ENCODE peak calls at places on chromosome 1, in ten cellular contexts. R, D, V, X, W, M, J, B, Z and A are unnamed samples.

GRCh38 chr1:82143108-82143833 is 342.5 kb downstream of the ADGRL2 start:
- DNase-seq in Z (no peak), X (no peak), D (no peak), M (no peak), B (no peak), J (no peak), R (no peak), V (no peak), W (no peak), A (no peak)

GRCh38 chr1:48610628-48611542 is 138.9 kb upstream of the SPATA6 start:
- DNase-seq in X (no peak), B (peak), V (no peak), D (no peak), W (no peak), J (no peak), Z (no peak), R (no peak), M (no peak), A (no peak)

GRCh38 chr1:183244466-183244865 is 58.4 kb downstream of the LAMC2 start:
- DNase-seq in J (no peak), X (peak), Z (no peak), W (no peak), R (no peak), V (no peak), D (no peak), M (no peak), B (peak), A (no peak)

GRCh38 chr1:69967245-69967766 is 238.1 kb downstream of the LRRC40 start:
- DNase-seq in M (no peak), V (no peak), Z (no peak), J (peak), D (no peak), W (no peak), X (no peak), B (no peak), R (no peak), A (no peak)

GRCh38 chr1:61807606-61808005 is 65.3 kb downstream of the PATJ start:
- DNase-seq in R (no peak), V (no peak), D (no peak), X (no peak), W (no peak), Z (no peak), J (no peak), B (no peak), M (no peak), A (no peak)

GRCh38 chr1:9784508-9785133 is 39.1 kb downstream of the CLSTN1 start:
- DNase-seq in D (no peak), V (peak), R (peak), W (no peak), B (no peak), Z (peak), X (peak), M (peak), J (peak), A (peak)

GRCh38 chr1:178752891-178753290 is 27.8 kb downstream of the RALGPS2 start:
- DNase-seq in B (no peak), R (peak), V (no peak), X (no peak), Z (no peak), M (no peak), J (no peak), W (no peak), D (no peak), A (no peak)

GRCh38 chr1:196209983-196210382 is 398.3 kb downstream of the KCNT2 start:
- DNase-seq in J (no peak), M (no peak), W (no peak), Z (no peak), R (no peak), V (no peak), X (no peak), B (no peak), D (no peak), A (no peak)

GRCh38 chr1:185539277-185539943 is 194.8 kb upstream of the HMCN1 start:
- DNase-seq in W (no peak), Z (no peak), B (no peak), X (no peak), J (no peak), R (no peak), D (no peak), M (no peak), V (no peak), A (no peak)

GRCh38 chr1:168195199-168196135 is 16.7 kb downstream of the TIPRL start:
- DNase-seq in V (no peak), J (no peak), X (no peak), B (no peak), D (no peak), M (no peak), R (no peak), Z (peak), W (no peak), A (no peak)

GRCh38 chr1:94081566-94082344 is 39.2 kb downstream of the ABCA4 start:
- DNase-seq in V (peak), D (no peak), Z (no peak), R (no peak), J (no peak), B (no peak), X (no peak), W (no peak), M (peak), A (no peak)

GRCh38 chr1:87284456-87285240 is 44.0 kb upstream of the LMO4 start:
- DNase-seq in R (no peak), D (no peak), B (no peak), Z (no peak), J (no peak), X (no peak), W (no peak), V (no peak), M (no peak), A (no peak)

GRCh38 chr1:67560580-67561285 is 124.3 kb upstream of the GADD45A start:
- DNase-seq in V (no peak), M (no peak), D (no peak), X (peak), R (no peak), B (no peak), Z (no peak), W (no peak), J (peak), A (no peak)

GRCh38 chr1:201508809-201509208 is 1.9 kb upstream of the CSRP1 start:
- DNase-seq in W (no peak), J (no peak), B (no peak), R (no peak), M (no peak), X (no peak), D (no peak), Z (no peak), V (no peak), A (no peak)

GRCh38 chr1:203556047-203556851 is 62.3 kb downstream of the OPTC start:
- DNase-seq in B (peak), J (no peak), Z (peak), X (no peak), M (no peak), V (no peak), W (no peak), R (no peak), D (peak), A (no peak)
- H3K27ac ChIP-seq in B (peak), J (no peak), Z (peak), X (peak), M (no peak), V (peak), W (no peak), R (no peak), D (peak), A (peak)

GRCh38 chr1:109723351-109723750 is 11.3 kb downstream of the GSTM5 start:
- DNase-seq in J (no peak), R (no peak), X (no peak), Z (no peak), W (no peak), M (no peak), D (no peak), V (no peak), B (no peak), A (no peak)

GRCh38 chr1:109726728-109727127 is 14.1 kb downstream of the GSTM3 start:
- DNase-seq in X (no peak), M (no peak), R (no peak), W (no peak), B (no peak), J (no peak), Z (no peak), D (no peak), V (no peak), A (no peak)

GRCh38 chr1:109725510-109725909 is 13.5 kb downstream of the GSTM5 start:
- DNase-seq in B (no peak), V (no peak), M (no peak), J (no peak), W (no peak), Z (no peak), D (no peak), R (no peak), X (no peak), A (no peak)

GRCh38 chr1:109724933-109725332 is 12.9 kb downstream of the GSTM5 start:
- DNase-seq in W (no peak), D (no peak), Z (no peak), J (no peak), R (no peak), X (no peak), B (no peak), V (no peak), M (no peak), A (no peak)

GRCh38 chr1:109726007-109726406 is 14.0 kb downstream of the GSTM5 start:
- DNase-seq in W (no peak), M (no peak), Z (no peak), V (no peak), D (no peak), J (no peak), X (no peak), B (no peak), R (no peak), A (no peak)
- H3K27ac ChIP-seq in W (no peak), M (no peak), Z (no peak), V (no peak), D (no peak), J (no peak), X (no peak), B (no peak), R (no peak), A (no peak)

GRCh38 chr1:55040953-55041494 is 1.7 kb downstream of the PCSK9 start:
- DNase-seq in W (no peak), J (no peak), D (no peak), M (no peak), Z (peak), V (no peak), B (no peak), R (peak), X (no peak), A (no peak)
- H3K27ac ChIP-seq in W (peak), J (no peak), D (no peak), M (peak), Z (no peak), V (peak), B (no peak), R (no peak), X (no peak), A (no peak)

GRCh38 chr1:222372221-222372620 is 175.7 kb downstream of the HHIPL2 start:
- DNase-seq in J (no peak), B (no peak), V (no peak), X (no peak), Z (no peak), R (no peak), D (no peak), M (no peak), W (no peak), A (no peak)
- H3K27ac ChIP-seq in J (no peak), B (no peak), V (no peak), X (no peak), Z (no peak), R (no peak), D (no peak), M (no peak), W (no peak), A (no peak)

GRCh38 chr1:205225901-205226765 is 1.6 kb upstream of the TMCC2 start:
- DNase-seq in V (peak), W (no peak), R (no peak), X (no peak), M (peak), B (no peak), D (no peak), J (no peak), Z (no peak), A (no peak)

GRCh38 chr1:205229399-205229861 is 1.7 kb downstream of the TMCC2 start:
- DNase-seq in Z (peak), X (peak), V (peak), J (peak), B (no peak), M (no peak), D (no peak), R (peak), W (no peak), A (peak)

GRCh38 chr1:205228052-205228451 is 306 bp downstream of the TMCC2 start:
- DNase-seq in J (peak), B (no peak), X (no peak), M (no peak), R (no peak), Z (no peak), V (no peak), D (no peak), W (no peak), A (peak)

GRCh38 chr1:205226868-205227583 is 720 bp upstream of the TMCC2 start:
- DNase-seq in R (peak), W (no peak), M (peak), V (peak), J (peak), D (no peak), X (no peak), B (no peak), Z (no peak), A (no peak)

GRCh38 chr1:205227584-205228006 is at the start of gene TMCC2:
- DNase-seq in W (peak), V (peak), B (peak), R (peak), X (peak), M (no peak), D (peak), J (peak), Z (peak), A (peak)
- H3K27ac ChIP-seq in W (no peak), V (peak), B (no peak), R (no peak), X (peak), M (peak), D (no peak), J (no peak), Z (no peak), A (peak)

GRCh38 chr1:17008208-17008855 is 3.4 kb downstream of the ATP13A2 start:
- DNase-seq in X (no peak), D (no peak), M (no peak), B (peak), Z (no peak), J (no peak), W (no peak), R (no peak), V (no peak), A (no peak)

GRCh38 chr1:17011439-17012307 is at the start of gene ATP13A2:
- DNase-seq in Z (peak), M (peak), V (peak), R (peak), D (peak), J (peak), X (peak), W (peak), B (peak), A (peak)

GRCh38 chr1:17009706-17010105 is 2.0 kb downstream of the ATP13A2 start:
- DNase-seq in M (no peak), X (no peak), D (no peak), J (no peak), R (peak), Z (no peak), V (no peak), B (peak), W (no peak), A (no peak)

GRCh38 chr1:17012775-17013501 is 1.2 kb upstream of the ATP13A2 start:
- DNase-seq in R (no peak), Z (peak), X (no peak), D (no peak), W (no peak), V (no peak), B (peak), J (no peak), M (no peak), A (peak)

GRCh38 chr1:17010601-17011438 is 908 bp downstream of the ATP13A2 start:
- DNase-seq in R (peak), X (no peak), J (no peak), M (no peak), B (peak), W (peak), D (no peak), Z (peak), V (no peak), A (no peak)
- H3K27ac ChIP-seq in R (no peak), X (peak), J (no peak), M (peak), B (no peak), W (no peak), D (no peak), Z (no peak), V (peak), A (peak)

GRCh38 chr1:43344267-43344666 is 6.6 kb downstream of the MPL start:
- DNase-seq in D (no peak), X (no peak), Z (no peak), B (no peak), R (peak), V (no peak), W (no peak), M (no peak), J (no peak), A (no peak)
- H3K27ac ChIP-seq in D (no peak), X (peak), Z (no peak), B (no peak), R (no peak), V (no peak), W (no peak), M (no peak), J (no peak), A (peak)